ENCODE peak calls at places on chromosomes 1 and 21, in five cellular contexts. Y is neural progenitor cell, G is AG10803, X is fibroblast of pulmonary artery, S is psoas muscle. T is an unnamed sample.

GRCh38 chr1:155002479-155003226 is at the start of gene ZBTB7B:
- DNase-seq in G (no peak), S (peak; percentile 82), Y (peak; percentile 59), X (no peak), T (no peak)

GRCh38 chr1:110879758-110880606 is 7.0 kb downstream of the CD53 start:
- DNase-seq in X (no peak), Y (no peak), G (no peak), S (no peak), T (no peak)

GRCh38 chr1:232620356-232620841 is 9.5 kb downstream of the SIPA1L2 start:
- DNase-seq in Y (no peak), G (peak; percentile 67), X (peak; percentile 96), S (no peak), T (peak; percentile 82)

GRCh38 chr1:5522605-5523145 is 469.6 kb downstream of the NPHP4 start:
- DNase-seq in X (no peak), G (no peak), S (no peak), Y (no peak), T (no peak)

GRCh38 chr1:197180252-197180878 is 33.9 kb upstream of the ASPM start:
- DNase-seq in S (no peak), Y (peak; percentile 44), G (peak; percentile 56), X (peak; percentile 80), T (peak; percentile 72)

GRCh38 chr1:203265541-203265940 is 36.1 kb upstream of the CHIT1 start:
- DNase-seq in X (no peak), S (no peak), Y (no peak), G (no peak), T (no peak)

GRCh38 chr1:223708651-223709268 is 3.6 kb upstream of the CAPN2 start:
- DNase-seq in S (no peak), Y (no peak), X (no peak), G (no peak), T (no peak)

GRCh38 chr21:18951291-18952038 is 547.9 kb upstream of the TMPRSS15 start:
- DNase-seq in G (no peak), X (peak; percentile 0), S (no peak), Y (peak; percentile 84), T (peak; percentile 0)

GRCh38 chr1:92926873-92927272 is 34.4 kb downstream of the DIPK1A start:
- DNase-seq in G (no peak), X (no peak), S (no peak), Y (no peak), T (no peak)

GRCh38 chr1:978069-978834 is 3.6 kb downstream of the PERM1 start:
- DNase-seq in X (no peak), S (peak; percentile 89), Y (no peak), G (no peak), T (no peak)

GRCh38 chr1:974293-974640 is 7.6 kb downstream of the PERM1 start:
- DNase-seq in X (no peak), G (no peak), Y (no peak), S (no peak), T (no peak)

GRCh38 chr1:974687-975328 is 7.1 kb downstream of the PERM1 start:
- DNase-seq in Y (no peak), G (no peak), S (peak; percentile 61), X (no peak), T (no peak)

GRCh38 chr1:975365-975764 is 6.5 kb downstream of the PERM1 start:
- DNase-seq in G (no peak), X (no peak), Y (no peak), S (no peak), T (no peak)

DNA sequence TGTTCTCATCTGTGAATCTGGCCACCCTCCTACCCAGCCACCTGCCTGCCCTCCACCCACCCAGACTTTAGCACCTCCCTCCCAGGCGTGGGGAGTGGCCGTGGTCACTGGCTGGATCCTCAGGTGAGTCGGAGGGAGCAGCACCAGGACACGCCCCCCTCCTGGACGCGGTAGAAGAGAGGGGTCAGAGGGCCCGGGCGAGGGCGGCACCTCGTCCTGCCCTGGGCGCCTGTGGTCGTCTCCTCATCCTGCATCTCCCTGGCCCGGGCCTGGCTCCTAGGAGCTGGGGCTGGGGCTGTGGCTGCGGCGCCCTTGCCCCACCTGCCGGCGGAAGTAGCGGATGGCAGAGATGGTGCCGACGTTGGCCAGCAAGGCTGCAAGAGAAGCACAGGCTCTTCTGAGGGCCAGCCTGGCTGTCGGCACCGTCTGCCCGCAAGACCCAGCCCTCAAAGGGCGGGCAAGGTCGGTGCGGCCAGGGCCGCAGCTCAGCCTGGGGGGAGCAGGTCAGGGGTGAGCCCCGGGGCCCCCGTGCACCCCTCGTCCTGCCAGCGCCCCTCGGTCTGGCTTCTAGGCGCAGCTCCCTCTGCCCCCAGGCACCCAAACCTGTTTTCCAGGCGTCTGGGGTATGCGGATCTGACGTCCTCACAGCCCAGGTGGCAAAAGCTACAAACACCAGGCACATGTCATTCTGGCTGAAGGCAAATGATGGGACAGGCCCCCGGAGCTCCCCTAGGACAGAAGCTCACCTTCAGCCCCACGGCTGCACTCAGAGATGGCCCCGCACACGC is 5.8 kb downstream of the PERM1 start:
- DNase-seq in S (peak; percentile 75), X (peak; percentile 47), G (peak; percentile 67), Y (peak; percentile 89), T (peak; percentile 38)
- H3K4me3 ChIP-seq in S (peak overlapping the region; percentile 28), X (no peak overlapping the region), G (no peak overlapping the region), Y (peak overlapping the region; percentile 26), T (no peak overlapping the region)

DNA sequence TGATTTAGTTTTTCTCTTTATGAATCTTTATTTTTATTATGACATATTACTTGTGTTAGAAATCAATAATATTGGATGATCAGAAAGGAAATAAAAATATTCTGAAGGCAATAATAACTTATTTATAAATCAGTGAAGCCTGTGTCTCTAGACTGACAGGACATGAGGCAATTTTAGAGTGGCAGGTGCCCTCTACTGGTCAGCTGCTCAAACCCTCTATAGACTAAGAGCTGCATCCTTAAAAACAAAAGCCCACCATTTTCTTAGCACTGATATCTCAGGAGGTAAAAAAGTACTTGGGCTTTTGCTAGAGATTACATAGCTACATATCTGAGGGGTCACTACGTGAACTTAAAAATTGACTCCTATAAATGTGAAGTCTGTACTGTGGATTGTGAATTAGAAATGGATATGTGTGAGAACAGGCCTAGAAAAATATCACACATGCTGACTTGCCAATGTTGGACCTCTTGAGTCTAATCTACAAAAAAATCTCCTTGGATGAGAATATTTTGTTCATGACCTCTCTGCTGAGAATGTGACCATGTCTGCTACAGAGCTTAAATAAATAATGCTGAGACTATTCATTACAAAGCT is 597.9 kb upstream of the ADAMTS5 start:
- DNase-seq in G (peak; percentile 69), S (no peak), X (peak; percentile 75), Y (peak; percentile 63), T (peak; percentile 72)
- TF ChIP-seq CTCF in G (peak; percentile 72), S (peak; percentile 70), X (peak; percentile 79), Y (peak; percentile 76), T (peak; percentile 80)

GRCh38 chr21:44456207-44456914 is 1.1 kb downstream of the LRRC3 start:
- DNase-seq in G (no peak), Y (no peak), X (no peak), S (peak; percentile 41), T (no peak)
- H3K4me3 ChIP-seq in G (peak overlapping the region; percentile 61), Y (peak overlapping the region; percentile 83), X (peak overlapping the region; percentile 60), S (peak overlapping the region; percentile 63), T (peak overlapping the region; percentile 48)

GRCh38 chr1:71587961-71588360 is 507.1 kb upstream of the ZRANB2 start:
- DNase-seq in S (no peak), G (peak; percentile 58), Y (peak; percentile 11), X (peak; percentile 34), T (peak; percentile 53)
- TF ChIP-seq CTCF in S (no peak), G (peak; percentile 71), Y (peak; percentile 59), X (peak; percentile 18), T (peak; percentile 43)

DNA sequence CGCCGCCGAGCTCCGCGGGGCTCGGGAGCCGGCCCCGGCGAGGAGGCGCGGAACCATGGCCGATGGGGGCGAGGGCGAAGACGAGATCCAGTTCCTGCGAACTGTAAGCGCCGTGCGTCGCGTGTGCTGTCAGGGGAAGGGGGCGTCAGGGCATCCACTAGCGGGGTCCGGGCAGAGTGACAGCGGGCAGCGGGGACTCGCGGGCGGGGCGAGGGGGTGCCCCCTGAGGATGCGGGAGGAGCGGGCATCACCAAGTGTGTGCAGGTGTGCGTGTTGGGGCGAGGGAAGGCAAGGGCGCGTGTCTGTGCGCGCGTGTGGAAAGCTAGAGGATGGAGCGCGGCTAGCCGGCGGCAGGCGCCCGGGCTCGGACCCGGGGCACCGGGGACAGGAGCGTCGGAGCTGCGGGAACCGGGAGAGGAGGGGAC is 495 bp downstream of the RYR2 start:
- DNase-seq in Y (peak; percentile 65), X (no peak), G (no peak), S (no peak), T (no peak)
- H3K4me3 ChIP-seq in Y (peak overlapping the region; percentile 71), X (no peak overlapping the region), G (no peak overlapping the region), S (peak overlapping the region; percentile 50), T (no peak overlapping the region)

GRCh38 chr1:19391596-19391981 is 79.5 kb downstream of the SLC66A1 start:
- DNase-seq in G (no peak), S (no peak), X (no peak), Y (no peak), T (no peak)
- TF ChIP-seq CTCF in G (no peak), S (no peak), X (no peak), Y (no peak), T (no peak)

DNA sequence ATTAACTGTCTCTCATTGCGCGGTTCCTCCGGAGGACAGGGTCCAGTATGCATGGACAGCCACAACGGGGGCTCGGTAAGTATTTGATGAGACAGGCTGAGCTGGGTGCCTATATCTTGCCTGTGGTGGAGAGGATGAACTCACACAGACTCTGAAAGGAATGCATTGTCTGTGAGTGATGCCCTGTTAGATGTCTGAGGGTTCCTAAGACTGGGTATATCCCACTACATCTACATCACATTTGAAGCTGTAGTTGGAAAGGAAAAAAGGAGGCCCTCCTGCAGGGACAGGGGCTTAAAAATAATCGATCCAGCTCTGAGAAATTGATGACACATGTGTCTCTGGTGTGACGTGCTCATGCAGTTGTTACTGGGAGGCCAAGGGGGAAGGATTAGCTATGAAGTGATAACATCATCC is 1.9 kb downstream of the ADARB1 start:
- DNase-seq in G (peak; percentile 40), X (peak; percentile 13), S (no peak), Y (peak; percentile 30), T (no peak)
- H3K4me3 ChIP-seq in G (peak overlapping the region; percentile 81), X (peak overlapping the region; percentile 69), S (peak overlapping the region; percentile 85), Y (peak overlapping the region; percentile 89), T (no peak overlapping the region)